ENCODE peak calls at places on chromosomes 4 and X, in seven cellular contexts. H, K, E, G, T, Q and B are unnamed samples.

GRCh38 chrX:48573690-48574269 is 504 bp upstream of the RBM3 start:
- DNase-seq in T (no peak), Q (no peak), H (no peak), K (no peak), E (peak), G (peak), B (no peak)

GRCh38 chr4:168723569-168723968 is 226.7 kb downstream of the PALLD start:
- DNase-seq in H (no peak), Q (peak), E (no peak), G (no peak), K (no peak), T (no peak), B (no peak)

GRCh38 chrX:15505104-15505503 is 4.5 kb downstream of the BMX start:
- DNase-seq in K (no peak), T (no peak), E (no peak), Q (no peak), H (no peak), G (no peak), B (no peak)

GRCh38 chrX:149699761-149700160 is 12.1 kb upstream of the MAGEA11 start:
- DNase-seq in H (no peak), E (no peak), Q (no peak), G (no peak), T (no peak), K (no peak), B (no peak)

GRCh38 chr4:37725718-37726117 is 39.5 kb upstream of the RELL1 start:
- DNase-seq in E (no peak), K (no peak), T (no peak), G (no peak), H (no peak), Q (peak), B (no peak)

GRCh38 chr4:100188829-100189228 is 1.4 kb downstream of the DDIT4L start:
- DNase-seq in K (no peak), G (no peak), T (no peak), Q (no peak), H (no peak), E (peak), B (no peak)

GRCh38 chrX:98111684-98112083 is 1228.0 kb downstream of the RPA4 start:
- DNase-seq in E (no peak), K (no peak), Q (no peak), G (no peak), H (no peak), T (peak), B (no peak)

GRCh38 chr4:113759696-113760093 is 1.8 kb downstream of the CAMK2D start:
- DNase-seq in H (no peak), K (no peak), T (no peak), Q (peak), G (no peak), E (no peak), B (no peak)

GRCh38 chr4:98945297-98945850 is 16.4 kb upstream of the EIF4E start:
- DNase-seq in Q (no peak), K (peak), T (peak), E (no peak), G (no peak), H (no peak), B (no peak)

DNA sequence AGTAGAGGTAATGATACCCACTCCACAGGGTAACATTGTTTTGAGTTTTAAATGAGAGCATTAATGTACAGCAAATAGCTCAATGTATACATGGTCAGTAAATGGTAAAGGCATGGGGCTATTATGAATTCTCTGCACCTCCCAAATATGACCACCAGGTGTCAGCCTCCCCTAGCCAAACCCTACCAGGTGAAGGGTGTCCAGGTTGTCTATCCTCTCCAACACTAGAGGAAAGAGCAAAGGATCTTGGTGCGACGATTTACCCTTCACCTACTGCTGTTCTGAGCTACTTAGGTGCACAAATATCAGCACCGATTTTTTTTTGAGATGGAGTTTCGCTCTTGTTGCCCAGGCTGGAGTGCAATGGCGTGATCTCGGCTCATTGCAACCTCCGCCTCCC is 26.5 kb upstream of the XIAP start:
- DNase-seq in H (no peak), G (no peak), K (peak), Q (peak), E (no peak), T (peak), B (peak)
- TF ChIP-seq CTCF in H (peak), G (peak), K (peak), Q (peak), E (peak), T (peak), B (peak)

GRCh38 chr4:146095091-146095690 is 80.3 kb upstream of the LSM6 start:
- DNase-seq in E (no peak), T (peak), Q (peak), G (no peak), K (peak), H (no peak), B (no peak)
- TF ChIP-seq CTCF in E (peak), T (peak), Q (peak), G (peak), K (peak), H (peak), B (no peak)

GRCh38 chrX:37854148-37854547 is 6.8 kb upstream of the DYNLT3 start:
- DNase-seq in G (no peak), K (no peak), T (no peak), Q (no peak), E (no peak), H (no peak), B (no peak)
- TF ChIP-seq CTCF in G (no peak), K (no peak), T (no peak), Q (no peak), E (no peak), H (no peak), B (no peak)

DNA sequence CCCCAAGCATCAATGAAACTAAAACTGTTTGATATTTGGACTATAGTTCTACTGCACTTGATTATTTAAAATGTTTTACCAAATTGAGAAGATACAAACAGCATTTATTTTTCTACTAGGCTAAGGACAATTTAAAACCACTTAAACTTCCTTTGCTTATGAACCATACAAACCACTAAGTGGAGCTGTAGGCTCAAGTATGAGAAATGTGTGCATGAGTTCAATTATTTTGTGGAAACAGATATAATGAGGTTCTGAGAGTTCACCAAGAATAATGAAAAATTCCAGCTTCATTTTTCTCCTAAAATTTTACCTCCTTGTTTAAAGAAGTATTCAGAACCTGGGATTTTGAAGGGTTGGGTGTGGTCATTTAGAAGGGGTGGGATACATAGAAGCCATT is 63.1 kb downstream of the SERPINA7 start:
- DNase-seq in Q (peak), T (no peak), K (peak), E (no peak), H (no peak), G (no peak), B (no peak)
- TF ChIP-seq CTCF in Q (no peak), T (no peak), K (no peak), E (no peak), H (peak), G (peak), B (no peak)

GRCh38 chrX:107744868-107745267 is 30.7 kb downstream of the TSC22D3 start:
- DNase-seq in H (no peak), G (no peak), Q (no peak), K (no peak), T (no peak), E (no peak), B (no peak)
- TF ChIP-seq CTCF in H (no peak), G (no peak), Q (no peak), K (no peak), T (no peak), E (no peak), B (no peak)

GRCh38 chrX:106220177-106220576 is 52.1 kb downstream of the PWWP3B start:
- DNase-seq in G (no peak), Q (no peak), K (no peak), H (no peak), T (no peak), E (no peak), B (no peak)
- TF ChIP-seq CTCF in G (peak), Q (no peak), K (peak), H (peak), T (no peak), E (peak), B (no peak)